ENCODE peak calls at places on chromosome 10, in six cellular contexts. C, I, S, F, D and E are unnamed samples.

GRCh38 chr10:49768731-49769130 is 6.6 kb upstream of the OGDHL start:
- DNase-seq in S (peak; percentile 49), D (no peak), F (no peak), C (no peak), I (no peak), E (no peak)

GRCh38 chr10:89389254-89389653 is 3.2 kb upstream of the IFIT1 start:
- DNase-seq in I (peak; percentile 48), F (no peak), S (no peak), C (no peak), D (no peak), E (peak; percentile 42)

GRCh38 chr10:30747633-30748032 is 118.1 kb upstream of the LYZL2 start:
- DNase-seq in C (no peak), I (peak; percentile 78), D (no peak), S (no peak), F (no peak), E (peak; percentile 89)

GRCh38 chr10:131818510-131819234 is 82.1 kb upstream of the PPP2R2D start:
- DNase-seq in F (peak; percentile 39), C (no peak), S (no peak), D (no peak), I (no peak), E (no peak)

GRCh38 chr10:17109475-17110207 is 20.0 kb downstream of the CUBN start:
- DNase-seq in F (no peak), I (peak; percentile 85), S (no peak), C (no peak), D (no peak), E (peak; percentile 54)

GRCh38 chr10:22682237-22683192 is 31.9 kb downstream of the PIP4K2A start:
- DNase-seq in D (no peak), F (no peak), S (no peak), I (peak; percentile 58), C (no peak), E (peak; percentile 81)

GRCh38 chr10:124325998-124326636 is 92.6 kb downstream of the OAT start:
- DNase-seq in D (no peak), S (no peak), C (no peak), I (no peak), F (peak; percentile 33), E (no peak)

GRCh38 chr10:129288940-129289468 is 178.0 kb upstream of the MGMT start:
- DNase-seq in F (no peak), S (no peak), C (no peak), D (no peak), I (no peak), E (peak; percentile 43)

GRCh38 chr10:105872665-105873064 is 1231.6 kb downstream of the SORCS3 start:
- DNase-seq in D (no peak), C (no peak), S (no peak), I (no peak), F (no peak), E (no peak)

GRCh38 chr10:89679986-89680385 is 21.4 kb upstream of the KIF20B start:
- DNase-seq in I (no peak), F (no peak), S (no peak), D (no peak), C (no peak), E (no peak)

GRCh38 chr10:68601490-68602265 is 41.5 kb downstream of the TET1 start:
- DNase-seq in C (no peak), S (no peak), I (no peak), F (no peak), D (no peak), E (no peak)

GRCh38 chr10:124543146-124543545 is 81.5 kb downstream of the LHPP start:
- DNase-seq in F (no peak), C (no peak), D (no peak), I (no peak), S (no peak), E (no peak)

GRCh38 chr10:23110722-23111660 is 15.6 kb downstream of the MSRB2 start:
- DNase-seq in C (no peak), D (no peak), I (no peak), F (no peak), S (no peak), E (no peak)

GRCh38 chr10:11831520-11831951 is 8.4 kb downstream of the PROSER2 start:
- DNase-seq in S (no peak), I (no peak), D (no peak), C (no peak), F (no peak), E (no peak)

GRCh38 chr10:124521429-124521871 is 59.8 kb downstream of the LHPP start:
- DNase-seq in C (no peak), I (no peak), S (no peak), F (no peak), D (no peak), E (no peak)

GRCh38 chr10:67936416-67936815 is 52.0 kb downstream of the SIRT1 start:
- DNase-seq in C (no peak), D (no peak), F (no peak), I (peak; percentile 62), S (no peak), E (no peak)

GRCh38 chr10:104641150-104642000 is at the start of gene SORCS3:
- DNase-seq in F (peak; percentile 73), C (peak; percentile 44), I (no peak), D (no peak), S (peak; percentile 57), E (no peak)

GRCh38 chr10:62050941-62051433 is 149.5 kb downstream of the ARID5B start:
- DNase-seq in S (no peak), C (no peak), D (peak; percentile 89), F (no peak), I (peak; percentile 96), E (peak; percentile 96)

GRCh38 chr10:72328829-72329204 is 25.9 kb downstream of the DNAJB12 start:
- DNase-seq in S (no peak), C (no peak), F (no peak), I (no peak), D (no peak), E (no peak)

DNA sequence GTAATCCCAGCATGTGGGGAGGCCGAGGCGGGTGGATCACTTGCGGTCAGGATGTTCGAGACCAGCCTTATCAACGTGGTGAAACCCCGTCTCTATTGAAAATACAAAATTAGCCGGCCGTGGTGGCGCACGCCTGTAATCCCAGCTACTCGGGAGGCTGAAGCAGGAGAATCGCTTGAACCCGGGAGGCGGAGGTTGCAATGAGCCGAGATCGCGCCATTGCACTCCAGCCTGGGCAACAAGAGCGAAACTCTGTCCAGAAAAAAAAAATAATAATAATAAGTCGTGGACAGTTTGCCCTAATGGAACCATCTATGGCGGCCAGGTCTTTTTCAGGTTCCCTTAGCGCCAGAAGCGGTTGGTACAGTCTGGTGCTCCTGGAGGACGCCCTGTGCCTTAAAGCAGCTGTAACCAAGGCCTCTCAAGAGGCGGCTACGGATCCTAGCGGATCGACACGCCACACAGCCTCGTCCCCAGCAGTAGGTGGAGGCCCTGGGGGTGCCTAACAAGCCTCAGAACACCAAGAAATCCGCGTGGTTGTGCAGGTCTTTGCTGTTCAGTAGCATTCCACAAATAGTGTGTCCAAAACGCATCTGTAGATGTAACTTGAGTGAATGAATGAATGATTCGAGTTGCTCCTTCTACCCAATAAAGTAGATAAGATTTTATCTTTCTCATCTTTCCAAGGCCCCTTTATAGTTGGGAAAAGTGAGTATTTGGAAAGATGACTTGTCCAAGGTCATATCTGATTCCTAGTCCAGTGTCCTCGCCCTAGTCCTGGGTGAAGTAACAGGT is 982 bp downstream of the PGAM1 start:
- DNase-seq in F (no peak), D (peak; percentile 41), C (no peak), S (no peak), I (no peak), E (peak; percentile 61)
- H3K18ac ChIP-seq in F (peak overlapping the region; percentile 82), D (peak overlapping the region; percentile 78), C (peak overlapping the region; percentile 98), S (peak overlapping the region; percentile 95), I (peak overlapping the region; percentile 58), E (peak overlapping the region; percentile 64)

DNA sequence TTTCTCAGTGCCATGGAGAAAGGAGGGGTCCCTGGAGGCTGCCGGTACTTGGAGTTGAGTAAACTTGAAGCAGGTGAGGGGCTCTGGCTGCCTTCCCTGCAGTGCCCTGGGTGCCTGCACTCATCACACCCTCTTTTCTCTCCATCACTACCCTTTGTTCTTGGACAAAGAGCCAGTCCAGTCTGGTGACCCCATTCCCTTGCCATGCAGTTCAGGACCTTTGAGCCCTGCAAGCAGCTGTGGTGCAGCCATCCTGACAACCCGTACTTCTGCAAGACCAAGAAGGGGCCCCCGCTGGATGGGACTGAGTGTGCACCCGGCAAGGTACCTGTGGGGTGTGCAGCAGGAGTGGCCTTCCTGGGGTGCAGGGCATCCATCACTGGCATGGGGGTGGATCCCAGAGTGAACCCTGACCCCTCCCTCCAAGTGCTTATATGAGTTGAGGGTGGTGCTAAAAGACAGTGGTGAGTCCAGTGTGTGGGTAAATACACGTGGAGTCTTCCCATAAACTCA is 48.7 kb downstream of the TBATA start:
- DNase-seq in C (no peak), D (no peak), I (no peak), F (no peak), S (no peak), E (no peak)
- H3K14ac ChIP-seq in C (peak overlapping the region; percentile 60), D (no peak overlapping the region), I (no peak overlapping the region), F (no peak overlapping the region), S (no peak overlapping the region), E (no peak overlapping the region)

DNA sequence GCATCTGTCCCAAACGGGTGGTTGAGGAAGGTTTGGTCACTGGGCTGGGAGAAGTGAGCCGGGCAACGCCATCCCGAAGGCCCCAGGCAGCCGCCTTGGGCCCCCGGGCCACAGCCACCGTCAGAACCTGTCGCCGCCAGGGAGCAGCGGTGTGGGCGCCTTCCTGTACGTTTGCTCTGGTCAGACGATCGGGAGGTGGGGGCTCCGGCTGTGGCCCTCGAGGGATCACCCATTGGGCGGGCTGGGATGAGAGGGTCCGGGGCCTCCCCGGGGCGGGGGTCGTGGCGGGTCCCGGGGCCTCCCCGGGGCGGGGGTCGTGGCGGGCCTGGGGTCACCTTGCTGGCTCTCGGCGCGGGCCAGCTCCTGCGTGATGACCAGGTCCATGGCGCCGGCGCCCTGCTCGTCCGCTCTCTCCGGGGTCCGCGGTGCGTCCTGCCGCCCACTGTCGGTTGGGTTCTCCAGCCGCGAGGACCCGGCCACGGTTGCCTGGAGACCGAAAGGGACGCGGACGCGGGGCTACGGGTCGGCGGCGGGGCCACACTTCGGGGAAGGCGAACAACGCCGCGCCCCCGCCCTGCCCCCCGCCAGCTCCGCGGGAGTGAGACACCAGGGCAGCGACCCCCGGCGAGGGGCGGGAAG is at the start of gene CFAP46:
- DNase-seq in I (peak; percentile 44), C (peak; percentile 71), D (no peak), F (peak; percentile 90), S (peak; percentile 78), E (peak; percentile 68)
- H3K18ac ChIP-seq in I (no peak within 1 kb of the TSS), C (peak within 1 kb of the TSS; percentile 87), D (no peak within 1 kb of the TSS), F (no peak within 1 kb of the TSS), S (no peak within 1 kb of the TSS), E (peak within 1 kb of the TSS; percentile 65)

GRCh38 chr10:36450385-36450784 is 675.0 kb upstream of the ANKRD30A start:
- DNase-seq in S (no peak), C (no peak), I (peak; percentile 83), D (no peak), F (no peak), E (peak; percentile 64)
- H3K14ac ChIP-seq in S (peak overlapping the region; percentile 4), C (no peak overlapping the region), I (peak overlapping the region; percentile 32), D (peak overlapping the region; percentile 47), F (no peak overlapping the region), E (no peak overlapping the region)

GRCh38 chr10:110410329-110411046 is 87.2 kb upstream of the DUSP5 start:
- DNase-seq in C (no peak), D (peak; percentile 53), I (peak; percentile 98), F (no peak), S (no peak), E (peak; percentile 88)
- H3K18ac ChIP-seq in C (peak overlapping the region; percentile 83), D (peak overlapping the region; percentile 91), I (peak overlapping the region; percentile 90), F (no peak overlapping the region), S (no peak overlapping the region), E (peak overlapping the region; percentile 81)